ENCODE peak calls at places on chromosomes 13 and 19, in seven cellular contexts. One of them, this sample, is unnamed.

GRCh38 chr19:3723883-3724282 is 15.7 kb downstream of the TJP3 start:
- DNase-seq in fibroblast of lung: no peak
- DNase-seq in GM23248: no peak
- DNase-seq in HCT116: no peak
- DNase-seq in cardiac muscle cell: no peak
- DNase-seq in HAP-1: peak; percentile 28
- DNase-seq in hepatocyte: no peak
- DNase-seq in this sample: no peak

GRCh38 chr19:42324655-42325307 is 654 bp upstream of the MEGF8 start:
- DNase-seq in fibroblast of lung: no peak
- DNase-seq in GM23248: no peak
- DNase-seq in HCT116: no peak
- DNase-seq in cardiac muscle cell: no peak
- DNase-seq in HAP-1: no peak
- DNase-seq in hepatocyte: no peak
- DNase-seq in this sample: no peak

GRCh38 chr13:32048816-32049215 is 17.2 kb downstream of the FRY start:
- DNase-seq in fibroblast of lung: no peak
- DNase-seq in GM23248: peak; percentile 13
- DNase-seq in HCT116: no peak
- DNase-seq in cardiac muscle cell: no peak
- DNase-seq in HAP-1: no peak
- DNase-seq in hepatocyte: no peak
- DNase-seq in this sample: no peak

GRCh38 chr13:82569581-82569980 is 1312.7 kb downstream of the SLITRK1 start:
- DNase-seq in fibroblast of lung: no peak
- DNase-seq in GM23248: no peak
- DNase-seq in HCT116: no peak
- DNase-seq in cardiac muscle cell: no peak
- DNase-seq in HAP-1: no peak
- DNase-seq in hepatocyte: no peak
- DNase-seq in this sample: no peak

GRCh38 chr13:20714161-20714560 is 10.7 kb downstream of the IL17D start:
- DNase-seq in fibroblast of lung: peak; percentile 39
- DNase-seq in GM23248: peak; percentile 83
- DNase-seq in HCT116: no peak
- DNase-seq in cardiac muscle cell: no peak
- DNase-seq in HAP-1: no peak
- DNase-seq in hepatocyte: no peak
- DNase-seq in this sample: no peak

GRCh38 chr13:111177081-111177711 is 62.1 kb downstream of the ARHGEF7 start:
- DNase-seq in fibroblast of lung: peak; percentile 48
- DNase-seq in GM23248: no peak
- DNase-seq in HCT116: no peak
- DNase-seq in cardiac muscle cell: peak; percentile 19
- DNase-seq in HAP-1: no peak
- DNase-seq in hepatocyte: no peak
- DNase-seq in this sample: peak; percentile 75

GRCh38 chr13:27663947-27664346 is 42.3 kb downstream of the POLR1D start:
- DNase-seq in fibroblast of lung: peak; percentile 13
- DNase-seq in GM23248: no peak
- DNase-seq in HCT116: no peak
- DNase-seq in cardiac muscle cell: peak; percentile 69
- DNase-seq in HAP-1: no peak
- DNase-seq in hepatocyte: no peak
- DNase-seq in this sample: no peak

GRCh38 chr19:2132731-2133490 is 18.5 kb downstream of the AP3D1 start:
- DNase-seq in fibroblast of lung: no peak
- DNase-seq in GM23248: peak; percentile 57
- DNase-seq in HCT116: no peak
- DNase-seq in cardiac muscle cell: no peak
- DNase-seq in HAP-1: no peak
- DNase-seq in hepatocyte: no peak
- DNase-seq in this sample: no peak

GRCh38 chr13:43675577-43675976 is 111.2 kb downstream of the ENOX1 start:
- DNase-seq in fibroblast of lung: no peak
- DNase-seq in GM23248: no peak
- DNase-seq in HCT116: no peak
- DNase-seq in cardiac muscle cell: no peak
- DNase-seq in HAP-1: no peak
- DNase-seq in hepatocyte: no peak
- DNase-seq in this sample: no peak

GRCh38 chr19:36340786-36341386 is 38.1 kb downstream of the ZFP14 start:
- DNase-seq in fibroblast of lung: no peak
- DNase-seq in GM23248: no peak
- DNase-seq in HCT116: no peak
- DNase-seq in cardiac muscle cell: no peak
- DNase-seq in HAP-1: no peak
- DNase-seq in hepatocyte: no peak
- DNase-seq in this sample: no peak
- H3K9me3 ChIP-seq in fibroblast of lung: no peaks in the 10 kb centered on the region
- H3K9me3 ChIP-seq in GM23248: peaks cover 12% of the 10 kb centered on the region
- H3K9me3 ChIP-seq in HCT116: peaks cover 19% of the 10 kb centered on the region
- H3K9me3 ChIP-seq in cardiac muscle cell: peaks cover 4% of the 10 kb centered on the region
- H3K9me3 ChIP-seq in HAP-1: no peaks in the 10 kb centered on the region
- H3K9me3 ChIP-seq in hepatocyte: peaks cover 33% of the 10 kb centered on the region
- H3K9me3 ChIP-seq in this sample: peaks cover 15% of the 10 kb centered on the region

GRCh38 chr19:12945479-12946091 is at the start of gene RAD23A:
- DNase-seq in fibroblast of lung: peak; percentile 99
- DNase-seq in GM23248: peak; percentile 100
- DNase-seq in HCT116: peak; percentile 96
- DNase-seq in cardiac muscle cell: peak; percentile 99
- DNase-seq in HAP-1: peak; percentile 93
- DNase-seq in hepatocyte: peak; percentile 100
- DNase-seq in this sample: peak; percentile 98

GRCh38 chr19:12948597-12949362 is 3.1 kb downstream of the RAD23A start:
- DNase-seq in fibroblast of lung: no peak
- DNase-seq in GM23248: no peak
- DNase-seq in HCT116: no peak
- DNase-seq in cardiac muscle cell: no peak
- DNase-seq in HAP-1: no peak
- DNase-seq in hepatocyte: no peak
- DNase-seq in this sample: no peak

GRCh38 chr19:12949363-12950284 is 4.0 kb downstream of the RAD23A start:
- DNase-seq in fibroblast of lung: no peak
- DNase-seq in GM23248: peak; percentile 35
- DNase-seq in HCT116: no peak
- DNase-seq in cardiac muscle cell: no peak
- DNase-seq in HAP-1: no peak
- DNase-seq in hepatocyte: no peak
- DNase-seq in this sample: no peak

GRCh38 chr19:12946092-12946845 is 607 bp downstream of the RAD23A start:
- DNase-seq in fibroblast of lung: peak; percentile 81
- DNase-seq in GM23248: peak; percentile 96
- DNase-seq in HCT116: peak; percentile 41
- DNase-seq in cardiac muscle cell: peak; percentile 91
- DNase-seq in HAP-1: peak; percentile 60
- DNase-seq in hepatocyte: peak; percentile 91
- DNase-seq in this sample: peak; percentile 84

GRCh38 chr19:12947702-12948596 is 2.3 kb downstream of the RAD23A start:
- DNase-seq in fibroblast of lung: no peak
- DNase-seq in GM23248: no peak
- DNase-seq in HCT116: no peak
- DNase-seq in cardiac muscle cell: no peak
- DNase-seq in HAP-1: no peak
- DNase-seq in hepatocyte: no peak
- DNase-seq in this sample: no peak
- H3K4me3 ChIP-seq in fibroblast of lung: no peak overlapping the region
- H3K4me3 ChIP-seq in GM23248: no peak overlapping the region
- H3K4me3 ChIP-seq in HCT116: no peak overlapping the region
- H3K4me3 ChIP-seq in cardiac muscle cell: no peak overlapping the region
- H3K4me3 ChIP-seq in HAP-1: no peak overlapping the region
- H3K4me3 ChIP-seq in hepatocyte: no peak overlapping the region
- H3K4me3 ChIP-seq in this sample: no peak overlapping the region

GRCh38 chr13:50072676-50073075 is 57.4 kb downstream of the KCNRG start:
- DNase-seq in fibroblast of lung: peak; percentile 33
- DNase-seq in GM23248: no peak
- DNase-seq in HCT116: no peak
- DNase-seq in cardiac muscle cell: no peak
- DNase-seq in HAP-1: no peak
- DNase-seq in hepatocyte: no peak
- DNase-seq in this sample: no peak
- H3K4me1 ChIP-seq in fibroblast of lung: peaks cover 10% of the 10 kb centered on the region
- H3K4me1 ChIP-seq in GM23248: peaks cover 71% of the 10 kb centered on the region
- H3K4me1 ChIP-seq in HCT116: no peaks in the 10 kb centered on the region
- H3K4me1 ChIP-seq in cardiac muscle cell: peaks cover 8% of the 10 kb centered on the region
- H3K4me1 ChIP-seq in HAP-1: peaks cover 46% of the 10 kb centered on the region
- H3K4me1 ChIP-seq in hepatocyte: no peaks in the 10 kb centered on the region
- H3K4me1 ChIP-seq in this sample: peaks cover 2% of the 10 kb centered on the region

GRCh38 chr13:107581009-107581408 is 634.3 kb downstream of the LIG4 start:
- DNase-seq in fibroblast of lung: no peak
- DNase-seq in GM23248: no peak
- DNase-seq in HCT116: no peak
- DNase-seq in cardiac muscle cell: no peak
- DNase-seq in HAP-1: no peak
- DNase-seq in hepatocyte: no peak
- DNase-seq in this sample: no peak
- H3K9me3 ChIP-seq in fibroblast of lung: no peaks in the 10 kb centered on the region
- H3K9me3 ChIP-seq in GM23248: no peaks in the 10 kb centered on the region
- H3K9me3 ChIP-seq in HCT116: no peaks in the 10 kb centered on the region
- H3K9me3 ChIP-seq in cardiac muscle cell: no peaks in the 10 kb centered on the region
- H3K9me3 ChIP-seq in HAP-1: no peaks in the 10 kb centered on the region
- H3K9me3 ChIP-seq in hepatocyte: no peaks in the 10 kb centered on the region
- H3K9me3 ChIP-seq in this sample: no peaks in the 10 kb centered on the region

DNA sequence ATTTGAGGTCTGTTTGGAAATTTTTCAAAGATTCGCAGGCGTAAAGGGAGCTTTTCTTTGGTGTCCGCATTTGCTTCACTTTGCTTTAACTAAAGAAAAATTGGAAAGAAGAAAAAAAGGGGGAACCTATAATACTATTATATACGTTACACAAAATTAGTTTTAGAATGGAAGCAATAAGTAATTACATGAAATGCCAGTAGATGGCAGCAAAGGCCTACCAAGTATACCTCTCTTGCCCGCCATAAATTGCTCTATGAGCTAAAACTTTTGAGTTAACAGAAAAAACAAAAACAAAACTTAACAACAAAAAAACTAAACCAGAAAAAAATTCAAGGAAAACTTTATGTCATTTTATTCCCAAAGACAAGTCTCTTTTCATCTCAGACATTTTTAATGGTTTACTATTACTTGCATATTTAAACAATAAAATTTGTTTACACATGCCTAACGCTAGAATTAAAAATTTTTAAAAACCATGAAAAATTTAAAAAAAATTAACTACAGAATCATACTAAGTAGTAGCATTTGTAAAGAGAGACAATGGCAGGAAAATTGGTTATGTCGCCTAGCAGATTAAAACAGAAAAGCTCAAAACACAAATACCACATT is 271.4 kb downstream of the NALCN start:
- DNase-seq in fibroblast of lung: peak; percentile 78
- DNase-seq in GM23248: peak; percentile 75
- DNase-seq in HCT116: peak; percentile 39
- DNase-seq in cardiac muscle cell: peak; percentile 77
- DNase-seq in HAP-1: peak; percentile 66
- DNase-seq in hepatocyte: peak; percentile 83
- DNase-seq in this sample: no peak
- H3K4me3 ChIP-seq in fibroblast of lung: no peak overlapping the region
- H3K4me3 ChIP-seq in GM23248: no peak overlapping the region
- H3K4me3 ChIP-seq in HCT116: no peak overlapping the region
- H3K4me3 ChIP-seq in cardiac muscle cell: no peak overlapping the region
- H3K4me3 ChIP-seq in HAP-1: no peak overlapping the region
- H3K4me3 ChIP-seq in hepatocyte: no peak overlapping the region
- H3K4me3 ChIP-seq in this sample: no peak overlapping the region

This sample was measured in aorta.